ENCODE peak calls at places on chromosomes 3 and 15, in five cellular contexts. N is cerebellar cortex, I is NB4, B is HTR-8/SVneo, P is Kasumi-1. M is an unnamed sample.

GRCh38 chr3:128296469-128297251 is 143.4 kb downstream of the EEFSEC start:
- DNase-seq in N (no peak), P (no peak), I (no peak), B (no peak), M (no peak)

GRCh38 chr15:93603550-93603949 is 514.5 kb upstream of the RGMA start:
- DNase-seq in P (no peak), I (no peak), N (no peak), B (no peak), M (no peak)

GRCh38 chr3:195895078-195895899 is 13.1 kb downstream of the TNK2 start:
- DNase-seq in I (peak), N (no peak), B (peak), P (peak), M (peak)

GRCh38 chr15:98713585-98714001 is 65.3 kb downstream of the IGF1R start:
- DNase-seq in N (no peak), B (no peak), I (no peak), P (no peak), M (peak)

GRCh38 chr15:90761629-90762028 is 44.5 kb downstream of the BLM start:
- DNase-seq in I (peak), P (no peak), N (no peak), B (no peak), M (no peak)

GRCh38 chr3:115512565-115513410 is 110.5 kb upstream of the GAP43 start:
- DNase-seq in P (no peak), I (no peak), N (peak), B (no peak), M (peak)

GRCh38 chr3:135325096-135325495 is 530.0 kb downstream of the EPHB1 start:
- DNase-seq in B (no peak), I (no peak), N (peak), P (no peak), M (no peak)

GRCh38 chr3:112628038-112628437 is 12.9 kb downstream of the CCDC80 start:
- DNase-seq in P (no peak), N (no peak), I (no peak), B (no peak), M (no peak)

GRCh38 chr3:181756645-181757044 is 44.9 kb downstream of the SOX2 start:
- DNase-seq in N (no peak), I (no peak), B (no peak), P (no peak), M (no peak)

GRCh38 chr15:71725215-71725955 is 85.0 kb upstream of the NR2E3 start:
- DNase-seq in B (no peak), N (no peak), I (no peak), P (no peak), M (no peak)

GRCh38 chr3:118636841-118637240 is 397.8 kb downstream of the IGSF11 start:
- DNase-seq in N (no peak), P (peak), B (no peak), I (peak), M (peak)

GRCh38 chr15:60853077-60853476 is 374.1 kb upstream of the ICE2 start:
- DNase-seq in P (no peak), N (no peak), B (no peak), I (no peak), M (no peak)

GRCh38 chr15:73389539-73389938 is 20.8 kb upstream of the HCN4 start:
- DNase-seq in I (no peak), N (no peak), P (no peak), B (no peak), M (no peak)

GRCh38 chr3:170307998-170308398 is 49.5 kb upstream of the SKIL start:
- DNase-seq in N (no peak), P (no peak), I (no peak), B (no peak), M (no peak)

GRCh38 chr3:13192471-13193213 is 119.4 kb upstream of the IQSEC1 start:
- DNase-seq in N (peak), B (peak), P (no peak), I (peak), M (no peak)

GRCh38 chr3:147613710-147614109 is 204.5 kb downstream of the ZIC1 start:
- DNase-seq in N (peak), I (no peak), B (no peak), P (no peak), M (no peak)

GRCh38 chr3:8420613-8421012 is 81.0 kb upstream of the LMCD1 start:
- DNase-seq in N (no peak), P (no peak), I (no peak), B (no peak), M (no peak)

GRCh38 chr3:49930922-49931321 is 1.3 kb upstream of the MON1A start:
- DNase-seq in P (peak), B (peak), I (peak), N (peak), M (peak)

GRCh38 chr3:181974198-181974597 is 262.5 kb downstream of the SOX2 start:
- DNase-seq in I (no peak), P (no peak), B (no peak), N (no peak), M (peak)

GRCh38 chr3:169662215-169663070 is 1.1 kb downstream of the MECOM start:
- DNase-seq in P (peak), I (peak), B (peak), N (no peak), M (peak)

GRCh38 chr15:95874625-95875024 is 455.9 kb upstream of the NR2F2 start:
- DNase-seq in B (no peak), I (no peak), N (no peak), P (no peak), M (no peak)

GRCh38 chr3:55160241-55160877 is 232.5 kb upstream of the LRTM1 start:
- DNase-seq in I (peak), B (peak), P (no peak), N (no peak), M (peak)

GRCh38 chr3:8371085-8371551 is 130.5 kb upstream of the LMCD1 start:
- DNase-seq in P (no peak), N (no peak), I (peak), B (peak), M (no peak)

GRCh38 chr3:190384241-190384863 is 3.6 kb upstream of the CLDN16 start:
- DNase-seq in N (peak), B (peak), I (peak), P (peak), M (peak)

GRCh38 chr15:68218331-68218730 is 11.2 kb downstream of the CLN6 start:
- DNase-seq in P (no peak), N (no peak), B (no peak), I (no peak), M (no peak)

GRCh38 chr3:158789592-158789991 is 12.3 kb upstream of the MFSD1 start:
- DNase-seq in P (peak), I (peak), N (peak), B (peak), M (no peak)

M was measured in SW480.